ENCODE peak calls at places on chromosomes 1 and 21, in six cellular contexts. One of them, this sample, is unnamed. For H3K4me1, the result is how much of the 10 kb centered on the place peaks cover.

GRCh38 chr1:160115545-160116276 is at the start of gene ATP1A2:
- DNase-seq in spleen: no peak
- DNase-seq in tibial nerve: no peak
- DNase-seq in body of pancreas: no peak
- DNase-seq in right lobe of liver: no peak
- DNase-seq in esophagus squamous epithelium: no peak
- DNase-seq in this sample: no peak

GRCh38 chr1:160439718-160440117 is 39.4 kb downstream of the VANGL2 start:
- DNase-seq in spleen: no peak
- DNase-seq in tibial nerve: no peak
- DNase-seq in body of pancreas: no peak
- DNase-seq in right lobe of liver: no peak
- DNase-seq in esophagus squamous epithelium: no peak
- DNase-seq in this sample: no peak

GRCh38 chr1:178362784-178363183 is 134.0 kb downstream of the CLEC20A start:
- DNase-seq in spleen: no peak
- DNase-seq in tibial nerve: no peak
- DNase-seq in body of pancreas: no peak
- DNase-seq in right lobe of liver: no peak
- DNase-seq in esophagus squamous epithelium: no peak
- DNase-seq in this sample: no peak

GRCh38 chr1:150420560-150421265 is 56.8 kb downstream of the RPRD2 start:
- DNase-seq in spleen: no peak
- DNase-seq in tibial nerve: peak
- DNase-seq in body of pancreas: no peak
- DNase-seq in right lobe of liver: no peak
- DNase-seq in esophagus squamous epithelium: no peak
- DNase-seq in this sample: no peak

GRCh38 chr1:21220815-21221214 is 44.1 kb upstream of the EIF4G3 start:
- DNase-seq in spleen: no peak
- DNase-seq in tibial nerve: no peak
- DNase-seq in body of pancreas: no peak
- DNase-seq in right lobe of liver: no peak
- DNase-seq in esophagus squamous epithelium: no peak
- DNase-seq in this sample: no peak

GRCh38 chr1:155051777-155052398 is 772 bp downstream of the ADAM15 start:
- DNase-seq in spleen: peak
- DNase-seq in tibial nerve: peak
- DNase-seq in body of pancreas: peak
- DNase-seq in right lobe of liver: peak
- DNase-seq in esophagus squamous epithelium: no peak
- DNase-seq in this sample: peak

GRCh38 chr1:215005078-215005477 is 77.5 kb upstream of the KCNK2 start:
- DNase-seq in spleen: no peak
- DNase-seq in tibial nerve: no peak
- DNase-seq in body of pancreas: no peak
- DNase-seq in right lobe of liver: no peak
- DNase-seq in esophagus squamous epithelium: no peak
- DNase-seq in this sample: no peak

GRCh38 chr1:61459345-61459744 is 265.6 kb downstream of the TM2D1 start:
- DNase-seq in spleen: no peak
- DNase-seq in tibial nerve: no peak
- DNase-seq in body of pancreas: no peak
- DNase-seq in right lobe of liver: no peak
- DNase-seq in esophagus squamous epithelium: no peak
- DNase-seq in this sample: no peak

GRCh38 chr1:36212782-36213181 is 11.5 kb upstream of the THRAP3 start:
- DNase-seq in spleen: no peak
- DNase-seq in tibial nerve: no peak
- DNase-seq in body of pancreas: no peak
- DNase-seq in right lobe of liver: no peak
- DNase-seq in esophagus squamous epithelium: no peak
- DNase-seq in this sample: no peak

GRCh38 chr1:156623946-156624813 is 5.0 kb downstream of the HAPLN2 start:
- DNase-seq in spleen: peak
- DNase-seq in tibial nerve: no peak
- DNase-seq in body of pancreas: no peak
- DNase-seq in right lobe of liver: no peak
- DNase-seq in esophagus squamous epithelium: no peak
- DNase-seq in this sample: peak

GRCh38 chr1:227469708-227470107 is 93.6 kb upstream of the ZNF678 start:
- DNase-seq in spleen: no peak
- DNase-seq in tibial nerve: no peak
- DNase-seq in body of pancreas: no peak
- DNase-seq in right lobe of liver: no peak
- DNase-seq in esophagus squamous epithelium: no peak
- DNase-seq in this sample: no peak

GRCh38 chr21:33265664-33266049 is 510 bp upstream of the IL10RB start:
- DNase-seq in spleen: peak
- DNase-seq in tibial nerve: peak
- DNase-seq in body of pancreas: no peak
- DNase-seq in right lobe of liver: peak
- DNase-seq in esophagus squamous epithelium: peak
- DNase-seq in this sample: peak

GRCh38 chr1:3717715-3718601 is 34.3 kb upstream of the CCDC27 start:
- DNase-seq in spleen: no peak
- DNase-seq in tibial nerve: no peak
- DNase-seq in body of pancreas: no peak
- DNase-seq in right lobe of liver: no peak
- DNase-seq in esophagus squamous epithelium: no peak
- DNase-seq in this sample: no peak

GRCh38 chr1:77874804-77875445 is 13.5 kb upstream of the NEXN start:
- DNase-seq in spleen: no peak
- DNase-seq in tibial nerve: no peak
- DNase-seq in body of pancreas: no peak
- DNase-seq in right lobe of liver: no peak
- DNase-seq in esophagus squamous epithelium: no peak
- DNase-seq in this sample: no peak

GRCh38 chr1:65539272-65540131 is 119.0 kb downstream of the LEPR start:
- DNase-seq in spleen: no peak
- DNase-seq in tibial nerve: no peak
- DNase-seq in body of pancreas: no peak
- DNase-seq in right lobe of liver: no peak
- DNase-seq in esophagus squamous epithelium: no peak
- DNase-seq in this sample: no peak

GRCh38 chr21:46160563-46161179 is 5.3 kb upstream of the FTCD start:
- DNase-seq in spleen: no peak
- DNase-seq in tibial nerve: no peak
- DNase-seq in body of pancreas: no peak
- DNase-seq in right lobe of liver: no peak
- DNase-seq in esophagus squamous epithelium: no peak
- DNase-seq in this sample: peak

GRCh38 chr1:181179980-181180964 is 91.8 kb downstream of the IER5 start:
- DNase-seq in spleen: no peak
- DNase-seq in tibial nerve: peak
- DNase-seq in body of pancreas: no peak
- DNase-seq in right lobe of liver: no peak
- DNase-seq in esophagus squamous epithelium: no peak
- DNase-seq in this sample: no peak

GRCh38 chr21:39885119-39885848 is 18.0 kb downstream of the PCP4 start:
- DNase-seq in spleen: no peak
- DNase-seq in tibial nerve: no peak
- DNase-seq in body of pancreas: no peak
- DNase-seq in right lobe of liver: no peak
- DNase-seq in esophagus squamous epithelium: no peak
- DNase-seq in this sample: no peak

GRCh38 chr1:89464008-89464407 is 60.6 kb upstream of the LRRC8B start:
- DNase-seq in spleen: no peak
- DNase-seq in tibial nerve: no peak
- DNase-seq in body of pancreas: no peak
- DNase-seq in right lobe of liver: no peak
- DNase-seq in esophagus squamous epithelium: no peak
- DNase-seq in this sample: no peak

GRCh38 chr1:192826791-192827477 is 18.1 kb downstream of the RGS2 start:
- DNase-seq in spleen: no peak
- DNase-seq in tibial nerve: no peak
- DNase-seq in body of pancreas: no peak
- DNase-seq in right lobe of liver: no peak
- DNase-seq in esophagus squamous epithelium: no peak
- DNase-seq in this sample: no peak

DNA sequence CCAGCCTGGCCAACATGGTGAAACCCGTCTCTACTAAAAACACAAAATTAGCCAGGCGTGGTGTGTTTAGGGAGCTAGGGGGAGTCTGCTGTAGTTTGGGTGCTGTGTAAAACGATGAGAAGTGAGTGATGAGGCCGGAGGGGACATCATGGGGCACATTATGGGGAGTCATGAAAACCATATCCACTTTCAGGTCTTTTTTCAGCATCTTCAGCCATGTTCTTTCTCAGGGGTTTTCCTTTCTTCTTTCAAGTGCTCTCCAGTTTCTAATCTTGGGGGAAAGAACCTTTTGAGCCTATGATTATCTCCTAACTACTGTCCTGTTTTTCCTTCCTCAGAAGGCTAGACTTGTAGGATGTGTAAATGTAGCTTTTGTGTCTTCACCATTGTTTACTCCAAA is 14.4 kb downstream of the KDM4A start:
- DNase-seq in spleen: no peak
- DNase-seq in tibial nerve: no peak
- DNase-seq in body of pancreas: no peak
- DNase-seq in right lobe of liver: no peak
- DNase-seq in esophagus squamous epithelium: no peak
- DNase-seq in this sample: no peak
- TF ChIP-seq POLR2A in spleen: no peak
- TF ChIP-seq POLR2A in tibial nerve: no peak
- TF ChIP-seq POLR2A in body of pancreas: no peak
- TF ChIP-seq POLR2A in right lobe of liver: no peak
- TF ChIP-seq POLR2A in esophagus squamous epithelium: no peak
- TF ChIP-seq POLR2A in this sample: no peak

GRCh38 chr21:44480200-44481065 is 25.1 kb downstream of the LRRC3 start:
- DNase-seq in spleen: peak
- DNase-seq in tibial nerve: no peak
- DNase-seq in body of pancreas: no peak
- DNase-seq in right lobe of liver: no peak
- DNase-seq in esophagus squamous epithelium: no peak
- DNase-seq in this sample: no peak
- H3K4me1 ChIP-seq in spleen: under half
- H3K4me1 ChIP-seq in tibial nerve: under half
- H3K4me1 ChIP-seq in body of pancreas: under half
- H3K4me1 ChIP-seq in right lobe of liver: under half
- H3K4me1 ChIP-seq in esophagus squamous epithelium: under half
- H3K4me1 ChIP-seq in this sample: under half

GRCh38 chr1:94790246-94790645 is 29.9 kb upstream of the SLC44A3 start:
- DNase-seq in spleen: no peak
- DNase-seq in tibial nerve: no peak
- DNase-seq in body of pancreas: no peak
- DNase-seq in right lobe of liver: no peak
- DNase-seq in esophagus squamous epithelium: no peak
- DNase-seq in this sample: no peak

GRCh38 chr1:94790670-94791069 is 29.5 kb upstream of the SLC44A3 start:
- DNase-seq in spleen: no peak
- DNase-seq in tibial nerve: no peak
- DNase-seq in body of pancreas: no peak
- DNase-seq in right lobe of liver: no peak
- DNase-seq in esophagus squamous epithelium: no peak
- DNase-seq in this sample: no peak

GRCh38 chr1:94792876-94793605 is 27.1 kb upstream of the SLC44A3 start:
- DNase-seq in spleen: no peak
- DNase-seq in tibial nerve: peak
- DNase-seq in body of pancreas: no peak
- DNase-seq in right lobe of liver: no peak
- DNase-seq in esophagus squamous epithelium: no peak
- DNase-seq in this sample: no peak

GRCh38 chr1:94795321-94795899 is 24.7 kb upstream of the SLC44A3 start:
- DNase-seq in spleen: no peak
- DNase-seq in tibial nerve: no peak
- DNase-seq in body of pancreas: no peak
- DNase-seq in right lobe of liver: no peak
- DNase-seq in esophagus squamous epithelium: no peak
- DNase-seq in this sample: no peak

DNA sequence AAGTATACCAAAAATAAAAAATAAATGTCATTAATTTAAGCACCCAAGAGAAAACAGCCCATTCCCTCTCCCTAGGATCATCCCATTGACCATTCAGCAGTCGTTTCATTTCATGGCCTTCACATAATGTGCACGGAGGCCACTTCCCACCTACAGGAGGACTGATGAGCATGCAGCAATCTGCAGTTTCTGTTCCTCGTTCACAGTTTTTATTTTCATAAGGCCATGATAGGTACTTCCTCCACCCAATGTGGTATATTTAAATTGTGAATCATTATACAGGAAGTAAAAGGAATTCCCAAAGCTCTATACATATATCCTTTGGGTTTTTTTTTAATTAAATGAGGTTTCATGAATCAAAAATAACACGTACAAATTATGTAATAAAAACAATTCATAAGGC is 27.7 kb upstream of the SLC44A3 start:
- DNase-seq in spleen: peak
- DNase-seq in tibial nerve: no peak
- DNase-seq in body of pancreas: no peak
- DNase-seq in right lobe of liver: no peak
- DNase-seq in esophagus squamous epithelium: no peak
- DNase-seq in this sample: peak
- TF ChIP-seq CTCF in spleen: peak
- TF ChIP-seq CTCF in tibial nerve: no peak
- TF ChIP-seq CTCF in body of pancreas: no peak
- TF ChIP-seq CTCF in right lobe of liver: no peak
- TF ChIP-seq CTCF in esophagus squamous epithelium: no peak
- TF ChIP-seq CTCF in this sample: peak

DNA sequence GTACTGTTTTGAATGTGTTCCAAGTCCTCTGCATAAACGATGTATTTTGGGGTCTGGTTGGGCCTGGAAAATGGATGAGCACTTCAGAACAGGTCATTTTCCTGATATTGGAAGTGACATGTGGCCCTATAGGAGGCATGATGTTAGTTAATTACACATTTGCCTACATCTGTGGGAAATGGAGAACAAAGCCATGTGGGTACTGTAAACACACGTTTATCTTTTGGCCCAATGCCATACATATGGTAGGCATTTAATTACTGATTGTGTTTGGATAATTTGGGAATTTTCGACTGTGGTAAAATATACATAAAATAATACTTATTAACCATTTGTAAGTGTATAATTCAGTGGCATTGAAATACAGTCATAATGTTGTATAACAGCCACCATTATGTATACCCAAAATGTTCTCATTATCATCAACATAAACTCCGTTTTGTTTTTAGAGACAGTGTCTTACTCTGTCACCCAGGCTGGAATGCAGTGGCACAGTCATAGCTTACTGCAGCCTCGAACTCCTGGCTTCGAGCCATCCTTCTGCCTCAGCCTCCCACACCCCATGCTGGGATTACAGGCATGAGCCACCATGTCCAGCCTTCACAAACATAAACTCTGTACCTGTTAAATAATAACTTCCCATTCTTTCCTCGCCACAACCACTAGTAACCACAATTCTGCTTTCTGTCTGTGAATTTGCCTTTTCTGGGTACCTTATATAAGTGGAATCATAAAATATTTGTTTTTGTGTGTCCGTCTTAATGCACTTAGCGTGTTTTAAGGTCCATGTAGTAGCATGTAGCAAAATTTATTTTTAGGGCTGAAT is 11.9 kb upstream of the RNPEP start:
- DNase-seq in spleen: no peak
- DNase-seq in tibial nerve: no peak
- DNase-seq in body of pancreas: no peak
- DNase-seq in right lobe of liver: no peak
- DNase-seq in esophagus squamous epithelium: no peak
- DNase-seq in this sample: no peak
- TF ChIP-seq POLR2A in spleen: no peak
- TF ChIP-seq POLR2A in tibial nerve: no peak
- TF ChIP-seq POLR2A in body of pancreas: no peak
- TF ChIP-seq POLR2A in right lobe of liver: no peak
- TF ChIP-seq POLR2A in esophagus squamous epithelium: no peak
- TF ChIP-seq POLR2A in this sample: no peak

GRCh38 chr1:235074335-235075120 is 54.1 kb downstream of the TOMM20 start:
- DNase-seq in spleen: peak
- DNase-seq in tibial nerve: no peak
- DNase-seq in body of pancreas: peak
- DNase-seq in right lobe of liver: peak
- DNase-seq in esophagus squamous epithelium: no peak
- DNase-seq in this sample: no peak
- H3K4me1 ChIP-seq in spleen: under half
- H3K4me1 ChIP-seq in tibial nerve: under half
- H3K4me1 ChIP-seq in body of pancreas: half or more
- H3K4me1 ChIP-seq in right lobe of liver: under half
- H3K4me1 ChIP-seq in esophagus squamous epithelium: half or more
- H3K4me1 ChIP-seq in this sample: under half